ENCODE peak calls at places on chromosomes 6 and 20, in ten cellular contexts. H is heart left ventricle, V is tibial nerve, X is transverse colon, U is IMR-90, S is Peyer's patch, O is GM12891, F is body of pancreas, Q is gastrocnemius medialis, E is A549. J is an unnamed sample.

GRCh38 chr6:132607544-132608233 is 16.4 kb downstream of the TAAR2 start:
- DNase-seq in H (no peak), V (no peak), X (no peak), U (no peak), S (no peak), O (no peak), F (no peak), Q (no peak), E (no peak), J (no peak)

GRCh38 chr6:158861686-158862381 is 42.7 kb upstream of the EZR start:
- DNase-seq in H (no peak), V (no peak), X (no peak), U (peak; percentile 45), S (no peak), O (no peak), F (no peak), Q (no peak), E (no peak), J (no peak)

GRCh38 chr6:52243282-52243893 is 912 bp downstream of the IL17F start:
- DNase-seq in H (no peak), V (no peak), X (no peak), U (peak; percentile 20), S (no peak), O (no peak), F (no peak), Q (no peak), E (no peak), J (no peak)

GRCh38 chr6:117270121-117270959 is 5.0 kb downstream of the VGLL2 start:
- DNase-seq in H (no peak), V (no peak), X (no peak), U (no peak), S (no peak), O (no peak), F (no peak), Q (no peak), E (no peak), J (no peak)

GRCh38 chr20:1212607-1213396 is 9.5 kb downstream of the C20orf202 start:
- DNase-seq in H (peak; percentile 55), V (peak; percentile 64), X (peak; percentile 71), U (peak; percentile 72), S (peak; percentile 87), O (peak; percentile 30), F (peak; percentile 70), Q (peak; percentile 41), E (peak; percentile 83), J (peak; percentile 74)

GRCh38 chr6:116596815-116597214 is 19.5 kb upstream of the RSPH4A start:
- DNase-seq in H (no peak), V (no peak), X (no peak), U (peak; percentile 42), S (no peak), O (no peak), F (no peak), Q (no peak), E (peak; percentile 5), J (no peak)

GRCh38 chr6:122647765-122648164 is 37.6 kb downstream of the PKIB start:
- DNase-seq in H (no peak), V (no peak), X (no peak), U (no peak), S (no peak), O (no peak), F (no peak), Q (no peak), E (no peak), J (no peak)

GRCh38 chr20:25195962-25196700 is 619 bp downstream of the ENTPD6 start:
- DNase-seq in H (no peak), V (no peak), X (peak; percentile 87), U (peak; percentile 5), S (peak; percentile 89), O (no peak), F (peak; percentile 62), Q (no peak), E (peak; percentile 32), J (no peak)

GRCh38 chr6:12987783-12988182 is 271.2 kb downstream of the PHACTR1 start:
- DNase-seq in H (no peak), V (no peak), X (no peak), U (no peak), S (no peak), O (no peak), F (no peak), Q (no peak), E (no peak), J (no peak)

GRCh38 chr20:10131612-10132345 is 86.9 kb upstream of the SNAP25 start:
- DNase-seq in H (peak; percentile 65), V (no peak), X (peak; percentile 20), U (peak; percentile 67), S (no peak), O (no peak), F (peak; percentile 51), Q (no peak), E (peak; percentile 78), J (no peak)

GRCh38 chr6:29502597-29502996 is 14.8 kb upstream of the MAS1L start:
- DNase-seq in H (no peak), V (no peak), X (no peak), U (no peak), S (no peak), O (no peak), F (no peak), Q (no peak), E (no peak), J (no peak)

GRCh38 chr6:29500594-29500993 is 12.8 kb upstream of the MAS1L start:
- DNase-seq in H (no peak), V (no peak), X (no peak), U (no peak), S (no peak), O (no peak), F (no peak), Q (no peak), E (no peak), J (no peak)

GRCh38 chr6:29501106-29501505 is 13.3 kb upstream of the MAS1L start:
- DNase-seq in H (no peak), V (no peak), X (no peak), U (no peak), S (no peak), O (no peak), F (no peak), Q (no peak), E (no peak), J (no peak)

GRCh38 chr6:29502181-29502580 is 14.4 kb upstream of the MAS1L start:
- DNase-seq in H (no peak), V (no peak), X (no peak), U (no peak), S (no peak), O (no peak), F (no peak), Q (no peak), E (no peak), J (no peak)

GRCh38 chr6:29499704-29500103 is 11.9 kb upstream of the MAS1L start:
- DNase-seq in H (no peak), V (no peak), X (no peak), U (no peak), S (no peak), O (no peak), F (no peak), Q (no peak), E (no peak), J (no peak)
- TF ChIP-seq POLR2A in H (no peak), V (no peak), X (no peak), U (no peak), S (no peak), O (no peak), F (no peak), Q (no peak), E (no peak), J (no peak)

GRCh38 chr20:58652606-58653303 is 1.7 kb downstream of the STX16 start:
- DNase-seq in H (no peak), V (no peak), X (no peak), U (no peak), S (no peak), O (no peak), F (no peak), Q (no peak), E (no peak), J (no peak)

GRCh38 chr20:58650776-58651547 is at the start of gene STX16:
- DNase-seq in H (peak; percentile 90), V (peak; percentile 81), X (peak; percentile 93), U (peak; percentile 91), S (peak; percentile 95), O (peak; percentile 92), F (peak; percentile 89), Q (peak; percentile 80), E (peak; percentile 96), J (peak; percentile 98)

GRCh38 chr20:58650181-58650775 is 805 bp upstream of the STX16 start:
- DNase-seq in H (peak; percentile 50), V (peak; percentile 29), X (no peak), U (no peak), S (peak; percentile 56), O (peak; percentile 63), F (peak; percentile 28), Q (no peak), E (no peak), J (no peak)

GRCh38 chr20:58651548-58651822 is 402 bp downstream of the STX16 start:
- DNase-seq in H (no peak), V (no peak), X (no peak), U (peak; percentile 8), S (no peak), O (no peak), F (no peak), Q (no peak), E (no peak), J (no peak)

DNA sequence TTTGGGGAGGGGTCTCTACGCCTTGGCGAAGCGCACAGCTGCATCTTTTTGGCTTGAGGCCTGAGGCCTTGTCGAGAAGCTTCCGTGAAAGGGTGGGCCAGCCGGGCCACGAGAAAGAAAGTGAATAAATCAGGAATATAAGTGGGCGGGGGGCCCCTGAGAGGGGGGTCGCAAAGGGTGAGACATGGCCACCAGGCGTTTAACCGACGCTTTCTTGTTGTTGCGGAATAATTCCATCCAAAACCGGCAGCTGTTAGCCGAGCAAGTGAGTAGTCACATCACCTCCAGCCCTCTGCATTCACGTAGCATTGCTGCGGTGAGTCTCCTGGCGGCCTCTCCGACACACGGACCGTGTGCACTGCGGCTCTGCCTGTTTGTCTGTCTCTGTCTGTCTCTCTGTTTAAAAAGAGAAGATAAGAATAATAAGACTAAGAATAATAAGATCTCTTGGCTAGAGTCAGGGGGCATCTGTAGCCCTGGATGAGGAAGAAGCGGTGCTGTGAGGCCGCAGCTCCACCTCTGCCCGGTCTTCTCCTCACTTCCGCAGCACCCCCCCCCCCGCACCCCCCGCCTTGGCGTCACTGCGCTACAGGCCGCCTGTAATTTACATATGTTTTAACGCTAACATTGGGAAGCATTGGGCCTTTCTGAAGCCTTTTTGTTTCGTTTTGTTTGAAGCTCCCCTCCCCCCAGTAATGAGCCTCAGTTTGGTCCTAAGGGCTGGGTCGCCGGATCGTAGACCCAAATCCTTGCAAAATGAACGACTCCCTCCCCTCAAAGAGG is 931 bp downstream of the STX16 start:
- DNase-seq in H (peak; percentile 50), V (no peak), X (peak; percentile 74), U (peak; percentile 73), S (peak; percentile 84), O (peak; percentile 56), F (peak; percentile 57), Q (no peak), E (peak; percentile 48), J (peak; percentile 95)
- TF ChIP-seq POLR2A in H (no peak), V (no peak), X (peak; percentile 76), U (no peak), S (peak; percentile 60), O (peak; percentile 57), F (peak; percentile 73), Q (peak; percentile 30), E (no peak), J (peak; percentile 2)

GRCh38 chr6:53349209-53349693 is 501 bp upstream of the ELOVL5 start:
- DNase-seq in H (no peak), V (no peak), X (no peak), U (no peak), S (no peak), O (no peak), F (no peak), Q (no peak), E (no peak), J (no peak)
- TF ChIP-seq POLR2A in H (no peak), V (no peak), X (no peak), U (no peak), S (no peak), O (no peak), F (no peak), Q (no peak), E (no peak), J (peak; percentile 56)

GRCh38 chr6:134174790-134175531 is 122.5 kb upstream of the SLC2A12 start:
- DNase-seq in H (peak; percentile 94), V (peak; percentile 91), X (peak; percentile 96), U (peak; percentile 86), S (peak; percentile 97), O (peak; percentile 82), F (peak; percentile 97), Q (peak; percentile 84), E (peak; percentile 85), J (peak; percentile 54)
- TF ChIP-seq POLR2A in H (peak; percentile 99), V (peak; percentile 96), X (peak; percentile 99), U (peak; percentile 100), S (peak; percentile 98), O (peak; percentile 96), F (peak; percentile 100), Q (peak; percentile 98), E (peak; percentile 96), J (peak; percentile 99)